ENCODE peak calls at places on chromosome 1, in six cellular contexts. O, X, E, P, W and F are unnamed samples.

GRCh38 chr1:211281322-211282022 is 22.3 kb downstream of the RCOR3 start:
- DNase-seq in O (no peak), X (peak), E (no peak), P (no peak), W (no peak), F (no peak)

GRCh38 chr1:38038836-38039235 is 7.8 kb downstream of the POU3F1 start:
- DNase-seq in O (peak), X (peak), E (no peak), P (no peak), W (no peak), F (peak)

GRCh38 chr1:21966247-21967000 is 10.4 kb upstream of the CELA3B start:
- DNase-seq in O (peak), X (peak), E (peak), P (no peak), W (no peak), F (peak)

GRCh38 chr1:172662464-172663109 is 3.7 kb downstream of the FASLG start:
- DNase-seq in O (peak), X (peak), E (peak), P (peak), W (peak), F (peak)

GRCh38 chr1:38114231-38114630 is 67.6 kb upstream of the POU3F1 start:
- DNase-seq in O (peak), X (no peak), E (no peak), P (no peak), W (no peak), F (peak)

GRCh38 chr1:183685112-183685713 is 32.1 kb upstream of the APOBEC4 start:
- DNase-seq in O (peak), X (peak), E (no peak), P (peak), W (no peak), F (peak)

GRCh38 chr1:36508257-36508656 is 25.5 kb upstream of the CSF3R start:
- DNase-seq in O (no peak), X (no peak), E (no peak), P (no peak), W (no peak), F (no peak)

GRCh38 chr1:31798433-31799195 is 17.2 kb downstream of the SPOCD1 start:
- DNase-seq in O (peak), X (peak), E (peak), P (peak), W (no peak), F (peak)